ENCODE peak calls at places on chromosomes 4 and X, in eight cellular contexts. One of them, this sample, is unnamed.

GRCh38 chrX:39983715-39984114 is 114.0 kb downstream of the BCOR start:
- DNase-seq in fibroblast of lung: peak; percentile 44
- DNase-seq in GM23248: peak; percentile 50
- DNase-seq in Caco-2: no peak
- DNase-seq in heart left ventricle: no peak
- DNase-seq in psoas muscle: no peak
- DNase-seq in stomach: no peak
- DNase-seq in left ventricle myocardium inferior: no peak
- DNase-seq in this sample: no peak

GRCh38 chr4:7357296-7357680 is 77.4 kb downstream of the PSAPL1 start:
- DNase-seq in fibroblast of lung: no peak
- DNase-seq in GM23248: no peak
- DNase-seq in Caco-2: no peak
- DNase-seq in heart left ventricle: peak; percentile 16
- DNase-seq in psoas muscle: no peak
- DNase-seq in stomach: no peak
- DNase-seq in left ventricle myocardium inferior: no peak
- DNase-seq in this sample: no peak

GRCh38 chr4:104986306-104986705 is 160.4 kb upstream of the TET2 start:
- DNase-seq in fibroblast of lung: no peak
- DNase-seq in GM23248: no peak
- DNase-seq in Caco-2: no peak
- DNase-seq in heart left ventricle: no peak
- DNase-seq in psoas muscle: no peak
- DNase-seq in stomach: no peak
- DNase-seq in left ventricle myocardium inferior: no peak
- DNase-seq in this sample: no peak

GRCh38 chr4:165692082-165692481 is 181.0 kb upstream of the TLL1 start:
- DNase-seq in fibroblast of lung: no peak
- DNase-seq in GM23248: no peak
- DNase-seq in Caco-2: no peak
- DNase-seq in heart left ventricle: no peak
- DNase-seq in psoas muscle: no peak
- DNase-seq in stomach: no peak
- DNase-seq in left ventricle myocardium inferior: no peak
- DNase-seq in this sample: no peak

GRCh38 chr4:106650701-106651100 is 282.1 kb upstream of the GIMD1 start:
- DNase-seq in fibroblast of lung: no peak
- DNase-seq in GM23248: no peak
- DNase-seq in Caco-2: no peak
- DNase-seq in heart left ventricle: no peak
- DNase-seq in psoas muscle: no peak
- DNase-seq in stomach: no peak
- DNase-seq in left ventricle myocardium inferior: no peak
- DNase-seq in this sample: no peak

GRCh38 chrX:56784666-56785065 is 55.6 kb downstream of the NBDY start:
- DNase-seq in fibroblast of lung: no peak
- DNase-seq in GM23248: no peak
- DNase-seq in Caco-2: no peak
- DNase-seq in heart left ventricle: no peak
- DNase-seq in psoas muscle: no peak
- DNase-seq in stomach: no peak
- DNase-seq in left ventricle myocardium inferior: no peak
- DNase-seq in this sample: no peak

GRCh38 chr4:81754169-81754568 is 282.5 kb upstream of the RASGEF1B start:
- DNase-seq in fibroblast of lung: no peak
- DNase-seq in GM23248: peak; percentile 19
- DNase-seq in Caco-2: no peak
- DNase-seq in heart left ventricle: no peak
- DNase-seq in psoas muscle: no peak
- DNase-seq in stomach: no peak
- DNase-seq in left ventricle myocardium inferior: no peak
- DNase-seq in this sample: no peak

GRCh38 chrX:32614707-32615106 is 596.6 kb downstream of the DMD start:
- DNase-seq in fibroblast of lung: no peak
- DNase-seq in GM23248: no peak
- DNase-seq in Caco-2: no peak
- DNase-seq in heart left ventricle: no peak
- DNase-seq in psoas muscle: no peak
- DNase-seq in stomach: no peak
- DNase-seq in left ventricle myocardium inferior: no peak
- DNase-seq in this sample: no peak

GRCh38 chr4:122821097-122821496 is 5.5 kb upstream of the FGF2 start:
- DNase-seq in fibroblast of lung: peak; percentile 60
- DNase-seq in GM23248: no peak
- DNase-seq in Caco-2: no peak
- DNase-seq in heart left ventricle: no peak
- DNase-seq in psoas muscle: no peak
- DNase-seq in stomach: no peak
- DNase-seq in left ventricle myocardium inferior: no peak
- DNase-seq in this sample: no peak

GRCh38 chrX:76148753-76149152 is 24.1 kb upstream of the PBDC1 start:
- DNase-seq in fibroblast of lung: peak; percentile 60
- DNase-seq in GM23248: peak; percentile 29
- DNase-seq in Caco-2: no peak
- DNase-seq in heart left ventricle: no peak
- DNase-seq in psoas muscle: peak; percentile 34
- DNase-seq in stomach: no peak
- DNase-seq in left ventricle myocardium inferior: no peak
- DNase-seq in this sample: peak; percentile 36

GRCh38 chrX:44784241-44784640 is 59.6 kb upstream of the DUSP21 start:
- DNase-seq in fibroblast of lung: no peak
- DNase-seq in GM23248: peak; percentile 60
- DNase-seq in Caco-2: no peak
- DNase-seq in heart left ventricle: no peak
- DNase-seq in psoas muscle: no peak
- DNase-seq in stomach: no peak
- DNase-seq in left ventricle myocardium inferior: no peak
- DNase-seq in this sample: no peak

GRCh38 chr4:185182196-185182595 is 21.6 kb downstream of the CFAP97 start:
- DNase-seq in fibroblast of lung: no peak
- DNase-seq in GM23248: no peak
- DNase-seq in Caco-2: no peak
- DNase-seq in heart left ventricle: no peak
- DNase-seq in psoas muscle: no peak
- DNase-seq in stomach: no peak
- DNase-seq in left ventricle myocardium inferior: no peak
- DNase-seq in this sample: no peak

GRCh38 chrX:154654372-154654771 is 993 bp upstream of the CTAG2 start:
- DNase-seq in fibroblast of lung: no peak
- DNase-seq in GM23248: no peak
- DNase-seq in Caco-2: no peak
- DNase-seq in heart left ventricle: no peak
- DNase-seq in psoas muscle: no peak
- DNase-seq in stomach: no peak
- DNase-seq in left ventricle myocardium inferior: no peak
- DNase-seq in this sample: no peak

GRCh38 chrX:25344191-25344936 is 328.6 kb upstream of the ARX start:
- DNase-seq in fibroblast of lung: no peak
- DNase-seq in GM23248: no peak
- DNase-seq in Caco-2: no peak
- DNase-seq in heart left ventricle: no peak
- DNase-seq in psoas muscle: no peak
- DNase-seq in stomach: no peak
- DNase-seq in left ventricle myocardium inferior: no peak
- DNase-seq in this sample: peak; percentile 3

GRCh38 chrX:39320165-39320564 is 518.9 kb downstream of the MID1IP1 start:
- DNase-seq in fibroblast of lung: no peak
- DNase-seq in GM23248: no peak
- DNase-seq in Caco-2: no peak
- DNase-seq in heart left ventricle: no peak
- DNase-seq in psoas muscle: no peak
- DNase-seq in stomach: no peak
- DNase-seq in left ventricle myocardium inferior: no peak
- DNase-seq in this sample: no peak

GRCh38 chrX:45851434-45851991 is 650.8 kb upstream of the DIPK2B start:
- DNase-seq in fibroblast of lung: no peak
- DNase-seq in GM23248: peak; percentile 48
- DNase-seq in Caco-2: peak; percentile 38
- DNase-seq in heart left ventricle: peak; percentile 57
- DNase-seq in psoas muscle: peak; percentile 14
- DNase-seq in stomach: peak; percentile 38
- DNase-seq in left ventricle myocardium inferior: no peak
- DNase-seq in this sample: peak; percentile 58

GRCh38 chrX:82092307-82092706 is 890.4 kb downstream of the SH3BGRL start:
- DNase-seq in fibroblast of lung: no peak
- DNase-seq in GM23248: no peak
- DNase-seq in Caco-2: no peak
- DNase-seq in heart left ventricle: no peak
- DNase-seq in psoas muscle: no peak
- DNase-seq in stomach: no peak
- DNase-seq in left ventricle myocardium inferior: no peak
- DNase-seq in this sample: peak; percentile 34

GRCh38 chrX:100677616-100678181 is 33.7 kb downstream of the SRPX2 start:
- DNase-seq in fibroblast of lung: peak; percentile 20
- DNase-seq in GM23248: peak; percentile 55
- DNase-seq in Caco-2: no peak
- DNase-seq in heart left ventricle: no peak
- DNase-seq in psoas muscle: no peak
- DNase-seq in stomach: no peak
- DNase-seq in left ventricle myocardium inferior: no peak
- DNase-seq in this sample: no peak

GRCh38 chr4:5827108-5828004 is 65.5 kb downstream of the CRMP1 start:
- DNase-seq in fibroblast of lung: peak; percentile 28
- DNase-seq in GM23248: peak; percentile 78
- DNase-seq in Caco-2: no peak
- DNase-seq in heart left ventricle: no peak
- DNase-seq in psoas muscle: no peak
- DNase-seq in stomach: no peak
- DNase-seq in left ventricle myocardium inferior: no peak
- DNase-seq in this sample: no peak

GRCh38 chr4:96380106-96380505 is 540.2 kb downstream of the PDHA2 start:
- DNase-seq in fibroblast of lung: no peak
- DNase-seq in GM23248: no peak
- DNase-seq in Caco-2: no peak
- DNase-seq in heart left ventricle: no peak
- DNase-seq in psoas muscle: no peak
- DNase-seq in stomach: no peak
- DNase-seq in left ventricle myocardium inferior: no peak
- DNase-seq in this sample: no peak

GRCh38 chr4:61173799-61174198 is 26.3 kb upstream of the ADGRL3 start:
- DNase-seq in fibroblast of lung: peak; percentile 49
- DNase-seq in GM23248: no peak
- DNase-seq in Caco-2: no peak
- DNase-seq in heart left ventricle: no peak
- DNase-seq in psoas muscle: no peak
- DNase-seq in stomach: no peak
- DNase-seq in left ventricle myocardium inferior: no peak
- DNase-seq in this sample: no peak
- H3K4me3 ChIP-seq in fibroblast of lung: no peak overlapping the region
- H3K4me3 ChIP-seq in GM23248: no peak overlapping the region
- H3K4me3 ChIP-seq in Caco-2: no peak overlapping the region
- H3K4me3 ChIP-seq in heart left ventricle: no peak overlapping the region
- H3K4me3 ChIP-seq in psoas muscle: no peak overlapping the region
- H3K4me3 ChIP-seq in stomach: no peak overlapping the region
- H3K4me3 ChIP-seq in left ventricle myocardium inferior: no peak overlapping the region
- H3K4me3 ChIP-seq in this sample: no peak overlapping the region

GRCh38 chrX:72307646-72308051 is 1.9 kb upstream of the CITED1 start:
- DNase-seq in fibroblast of lung: no peak
- DNase-seq in GM23248: peak; percentile 5
- DNase-seq in Caco-2: no peak
- DNase-seq in heart left ventricle: no peak
- DNase-seq in psoas muscle: no peak
- DNase-seq in stomach: no peak
- DNase-seq in left ventricle myocardium inferior: no peak
- DNase-seq in this sample: no peak

GRCh38 chrX:72306851-72307645 is 1.3 kb upstream of the CITED1 start:
- DNase-seq in fibroblast of lung: peak; percentile 64
- DNase-seq in GM23248: peak; percentile 72
- DNase-seq in Caco-2: peak; percentile 45
- DNase-seq in heart left ventricle: peak; percentile 67
- DNase-seq in psoas muscle: peak; percentile 61
- DNase-seq in stomach: peak; percentile 63
- DNase-seq in left ventricle myocardium inferior: peak; percentile 46
- DNase-seq in this sample: peak; percentile 28

GRCh38 chrX:72305286-72306084 is at the start of gene CITED1:
- DNase-seq in fibroblast of lung: no peak
- DNase-seq in GM23248: peak; percentile 39
- DNase-seq in Caco-2: no peak
- DNase-seq in heart left ventricle: no peak
- DNase-seq in psoas muscle: no peak
- DNase-seq in stomach: no peak
- DNase-seq in left ventricle myocardium inferior: no peak
- DNase-seq in this sample: no peak

GRCh38 chrX:72306085-72306801 is 529 bp upstream of the CITED1 start:
- DNase-seq in fibroblast of lung: no peak
- DNase-seq in GM23248: peak; percentile 32
- DNase-seq in Caco-2: no peak
- DNase-seq in heart left ventricle: no peak
- DNase-seq in psoas muscle: no peak
- DNase-seq in stomach: no peak
- DNase-seq in left ventricle myocardium inferior: no peak
- DNase-seq in this sample: no peak

GRCh38 chrX:72304877-72305276 is 837 bp downstream of the CITED1 start:
- DNase-seq in fibroblast of lung: no peak
- DNase-seq in GM23248: peak; percentile 20
- DNase-seq in Caco-2: no peak
- DNase-seq in heart left ventricle: no peak
- DNase-seq in psoas muscle: no peak
- DNase-seq in stomach: no peak
- DNase-seq in left ventricle myocardium inferior: no peak
- DNase-seq in this sample: no peak
- H3K4me3 ChIP-seq in fibroblast of lung: no peak overlapping the region
- H3K4me3 ChIP-seq in GM23248: peak overlapping the region; percentile 64
- H3K4me3 ChIP-seq in Caco-2: no peak overlapping the region
- H3K4me3 ChIP-seq in heart left ventricle: peak overlapping the region; percentile 53
- H3K4me3 ChIP-seq in psoas muscle: peak overlapping the region; percentile 71
- H3K4me3 ChIP-seq in stomach: peak overlapping the region; percentile 59
- H3K4me3 ChIP-seq in left ventricle myocardium inferior: peak overlapping the region; percentile 70
- H3K4me3 ChIP-seq in this sample: no peak overlapping the region

DNA sequence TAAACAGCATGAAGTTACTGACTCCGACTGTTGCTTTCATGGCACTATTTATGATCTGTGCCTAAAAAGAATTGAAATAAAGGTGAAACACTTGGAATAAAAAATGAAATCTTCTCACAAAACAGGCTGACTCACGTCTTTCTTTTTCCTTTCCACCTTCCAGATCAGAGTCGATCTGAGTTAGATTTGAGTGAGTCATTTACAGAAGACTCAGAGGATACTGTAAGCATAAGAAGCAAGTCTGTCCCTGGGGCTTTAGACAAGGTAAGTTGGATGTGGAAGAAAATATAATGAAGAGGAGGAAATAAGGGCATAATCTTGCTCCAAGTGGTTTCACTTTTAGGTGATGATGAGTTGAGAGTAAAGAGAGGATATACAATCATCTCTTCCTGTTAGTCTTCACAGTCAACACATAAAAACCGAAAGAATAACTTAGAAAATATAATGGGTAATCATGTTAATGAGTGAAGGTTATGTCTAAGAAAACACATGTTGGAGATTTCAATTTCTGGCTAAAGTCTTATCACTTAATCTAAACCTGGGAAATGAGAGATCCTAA is 89.7 kb downstream of the SYTL5 start:
- DNase-seq in fibroblast of lung: peak; percentile 11
- DNase-seq in GM23248: peak; percentile 61
- DNase-seq in Caco-2: no peak
- DNase-seq in heart left ventricle: no peak
- DNase-seq in psoas muscle: no peak
- DNase-seq in stomach: no peak
- DNase-seq in left ventricle myocardium inferior: no peak
- DNase-seq in this sample: no peak
- H3K4me3 ChIP-seq in fibroblast of lung: no peak overlapping the region
- H3K4me3 ChIP-seq in GM23248: no peak overlapping the region
- H3K4me3 ChIP-seq in Caco-2: no peak overlapping the region
- H3K4me3 ChIP-seq in heart left ventricle: no peak overlapping the region
- H3K4me3 ChIP-seq in psoas muscle: no peak overlapping the region
- H3K4me3 ChIP-seq in stomach: no peak overlapping the region
- H3K4me3 ChIP-seq in left ventricle myocardium inferior: no peak overlapping the region
- H3K4me3 ChIP-seq in this sample: no peak overlapping the region

GRCh38 chr4:154194649-154195048 is 296.9 kb downstream of the DCHS2 start:
- DNase-seq in fibroblast of lung: no peak
- DNase-seq in GM23248: no peak
- DNase-seq in Caco-2: no peak
- DNase-seq in heart left ventricle: no peak
- DNase-seq in psoas muscle: no peak
- DNase-seq in stomach: no peak
- DNase-seq in left ventricle myocardium inferior: no peak
- DNase-seq in this sample: no peak
- H3K4me3 ChIP-seq in fibroblast of lung: no peak overlapping the region
- H3K4me3 ChIP-seq in GM23248: no peak overlapping the region
- H3K4me3 ChIP-seq in Caco-2: no peak overlapping the region
- H3K4me3 ChIP-seq in heart left ventricle: no peak overlapping the region
- H3K4me3 ChIP-seq in psoas muscle: no peak overlapping the region
- H3K4me3 ChIP-seq in stomach: no peak overlapping the region
- H3K4me3 ChIP-seq in left ventricle myocardium inferior: no peak overlapping the region
- H3K4me3 ChIP-seq in this sample: no peak overlapping the region

This sample was measured in Jurkat, Clone E6-1.